ENCODE peak calls at places on chromosomes 16 and 17, in seven cellular contexts. One of them, this sample, is unnamed.

GRCh38 chr17:1049446-1050225 is 52.7 kb downstream of the TIMM22 start:
- DNase-seq in H9: no peak
- DNase-seq in mesenchymal stem cell: no peak
- DNase-seq in IMR-90: no peak
- DNase-seq in mesendoderm: no peak
- DNase-seq in trophoblast cell: no peak
- DNase-seq in H1: no peak
- DNase-seq in this sample: no peak

GRCh38 chr17:43766413-43767052 is 7.9 kb upstream of the SOST start:
- DNase-seq in H9: peak
- DNase-seq in mesenchymal stem cell: peak
- DNase-seq in IMR-90: peak
- DNase-seq in mesendoderm: peak
- DNase-seq in trophoblast cell: peak
- DNase-seq in H1: peak
- DNase-seq in this sample: peak

GRCh38 chr16:1696863-1697262 is 9.1 kb upstream of the MAPK8IP3 start:
- DNase-seq in H9: no peak
- DNase-seq in mesenchymal stem cell: peak
- DNase-seq in IMR-90: no peak
- DNase-seq in mesendoderm: no peak
- DNase-seq in trophoblast cell: peak
- DNase-seq in H1: no peak
- DNase-seq in this sample: no peak

GRCh38 chr16:19716183-19716582 is 1.8 kb downstream of the KNOP1 start:
- DNase-seq in H9: no peak
- DNase-seq in mesenchymal stem cell: no peak
- DNase-seq in IMR-90: no peak
- DNase-seq in mesendoderm: no peak
- DNase-seq in trophoblast cell: peak
- DNase-seq in H1: no peak
- DNase-seq in this sample: no peak

GRCh38 chr17:30992551-30992950 is 21.7 kb downstream of the RNF135 start:
- DNase-seq in H9: no peak
- DNase-seq in mesenchymal stem cell: no peak
- DNase-seq in IMR-90: no peak
- DNase-seq in mesendoderm: no peak
- DNase-seq in trophoblast cell: no peak
- DNase-seq in H1: no peak
- DNase-seq in this sample: no peak

GRCh38 chr16:23284584-23284983 is 17.5 kb upstream of the SCNN1B start:
- DNase-seq in H9: no peak
- DNase-seq in mesenchymal stem cell: no peak
- DNase-seq in IMR-90: no peak
- DNase-seq in mesendoderm: no peak
- DNase-seq in trophoblast cell: no peak
- DNase-seq in H1: no peak
- DNase-seq in this sample: no peak

GRCh38 chr17:12040478-12040877 is 19.8 kb downstream of the MAP2K4 start:
- DNase-seq in H9: no peak
- DNase-seq in mesenchymal stem cell: no peak
- DNase-seq in IMR-90: peak
- DNase-seq in mesendoderm: no peak
- DNase-seq in trophoblast cell: no peak
- DNase-seq in H1: no peak
- DNase-seq in this sample: no peak

GRCh38 chr17:36848008-36848902 is 89.0 kb upstream of the LHX1 start:
- DNase-seq in H9: no peak
- DNase-seq in mesenchymal stem cell: no peak
- DNase-seq in IMR-90: no peak
- DNase-seq in mesendoderm: peak
- DNase-seq in trophoblast cell: no peak
- DNase-seq in H1: no peak
- DNase-seq in this sample: no peak

GRCh38 chr16:85735225-85735722 is 15.6 kb downstream of the C16orf74 start:
- DNase-seq in H9: no peak
- DNase-seq in mesenchymal stem cell: no peak
- DNase-seq in IMR-90: no peak
- DNase-seq in mesendoderm: no peak
- DNase-seq in trophoblast cell: no peak
- DNase-seq in H1: no peak
- DNase-seq in this sample: no peak

GRCh38 chr16:25109643-25110042 is 1.9 kb upstream of the LCMT1 start:
- DNase-seq in H9: no peak
- DNase-seq in mesenchymal stem cell: peak
- DNase-seq in IMR-90: peak
- DNase-seq in mesendoderm: no peak
- DNase-seq in trophoblast cell: peak
- DNase-seq in H1: no peak
- DNase-seq in this sample: no peak

GRCh38 chr16:85484337-85485295 is 128.5 kb upstream of the GSE1 start:
- DNase-seq in H9: no peak
- DNase-seq in mesenchymal stem cell: no peak
- DNase-seq in IMR-90: no peak
- DNase-seq in mesendoderm: no peak
- DNase-seq in trophoblast cell: peak
- DNase-seq in H1: no peak
- DNase-seq in this sample: no peak

GRCh38 chr16:67019171-67019570 is 9.8 kb upstream of the CBFB start:
- DNase-seq in H9: no peak
- DNase-seq in mesenchymal stem cell: no peak
- DNase-seq in IMR-90: no peak
- DNase-seq in mesendoderm: no peak
- DNase-seq in trophoblast cell: no peak
- DNase-seq in H1: no peak
- DNase-seq in this sample: no peak

GRCh38 chr17:14429084-14429483 is 128.2 kb downstream of the HS3ST3B1 start:
- DNase-seq in H9: no peak
- DNase-seq in mesenchymal stem cell: no peak
- DNase-seq in IMR-90: no peak
- DNase-seq in mesendoderm: no peak
- DNase-seq in trophoblast cell: no peak
- DNase-seq in H1: no peak
- DNase-seq in this sample: no peak

GRCh38 chr17:3655766-3656165 is 12.6 kb downstream of the TAX1BP3 start:
- DNase-seq in H9: peak
- DNase-seq in mesenchymal stem cell: no peak
- DNase-seq in IMR-90: no peak
- DNase-seq in mesendoderm: no peak
- DNase-seq in trophoblast cell: no peak
- DNase-seq in H1: no peak
- DNase-seq in this sample: no peak

GRCh38 chr17:8155341-8156173 is 3.4 kb upstream of the PER1 start:
- DNase-seq in H9: no peak
- DNase-seq in mesenchymal stem cell: no peak
- DNase-seq in IMR-90: no peak
- DNase-seq in mesendoderm: no peak
- DNase-seq in trophoblast cell: no peak
- DNase-seq in H1: no peak
- DNase-seq in this sample: no peak

GRCh38 chr17:17351901-17352781 is 49.0 kb downstream of the NT5M start:
- DNase-seq in H9: peak
- DNase-seq in mesenchymal stem cell: peak
- DNase-seq in IMR-90: peak
- DNase-seq in mesendoderm: peak
- DNase-seq in trophoblast cell: no peak
- DNase-seq in H1: no peak
- DNase-seq in this sample: no peak

GRCh38 chr17:45063198-45063597 is 2.1 kb downstream of the NMT1 start:
- DNase-seq in H9: no peak
- DNase-seq in mesenchymal stem cell: peak
- DNase-seq in IMR-90: no peak
- DNase-seq in mesendoderm: no peak
- DNase-seq in trophoblast cell: no peak
- DNase-seq in H1: no peak
- DNase-seq in this sample: no peak

GRCh38 chr17:20232611-20233010 is 223.5 kb downstream of the SPECC1 start:
- DNase-seq in H9: no peak
- DNase-seq in mesenchymal stem cell: no peak
- DNase-seq in IMR-90: no peak
- DNase-seq in mesendoderm: no peak
- DNase-seq in trophoblast cell: no peak
- DNase-seq in H1: no peak
- DNase-seq in this sample: no peak

GRCh38 chr17:28390123-28390522 is 15.9 kb downstream of the SLC46A1 start:
- DNase-seq in H9: no peak
- DNase-seq in mesenchymal stem cell: no peak
- DNase-seq in IMR-90: no peak
- DNase-seq in mesendoderm: no peak
- DNase-seq in trophoblast cell: no peak
- DNase-seq in H1: no peak
- DNase-seq in this sample: no peak
- H2BK120ac ChIP-seq in H9: no peak
- H2BK120ac ChIP-seq in mesenchymal stem cell: no peak
- H2BK120ac ChIP-seq in IMR-90: no peak
- H2BK120ac ChIP-seq in mesendoderm: no peak
- H2BK120ac ChIP-seq in trophoblast cell: no peak
- H2BK120ac ChIP-seq in H1: no peak
- H2BK120ac ChIP-seq in this sample: no peak

GRCh38 chr16:56620311-56620897 is 5.2 kb upstream of the MT1E start:
- DNase-seq in H9: no peak
- DNase-seq in mesenchymal stem cell: no peak
- DNase-seq in IMR-90: no peak
- DNase-seq in mesendoderm: no peak
- DNase-seq in trophoblast cell: no peak
- DNase-seq in H1: no peak
- DNase-seq in this sample: no peak

GRCh38 chr16:56617212-56618085 is 8.1 kb upstream of the MT1E start:
- DNase-seq in H9: peak
- DNase-seq in mesenchymal stem cell: peak
- DNase-seq in IMR-90: peak
- DNase-seq in mesendoderm: no peak
- DNase-seq in trophoblast cell: peak
- DNase-seq in H1: peak
- DNase-seq in this sample: no peak

GRCh38 chr16:56615353-56615752 is 7.0 kb downstream of the MT2A start:
- DNase-seq in H9: no peak
- DNase-seq in mesenchymal stem cell: no peak
- DNase-seq in IMR-90: peak
- DNase-seq in mesendoderm: no peak
- DNase-seq in trophoblast cell: no peak
- DNase-seq in H1: no peak
- DNase-seq in this sample: no peak

GRCh38 chr16:56616608-56617211 is 8.3 kb downstream of the MT2A start:
- DNase-seq in H9: no peak
- DNase-seq in mesenchymal stem cell: no peak
- DNase-seq in IMR-90: no peak
- DNase-seq in mesendoderm: no peak
- DNase-seq in trophoblast cell: no peak
- DNase-seq in H1: no peak
- DNase-seq in this sample: no peak

DNA sequence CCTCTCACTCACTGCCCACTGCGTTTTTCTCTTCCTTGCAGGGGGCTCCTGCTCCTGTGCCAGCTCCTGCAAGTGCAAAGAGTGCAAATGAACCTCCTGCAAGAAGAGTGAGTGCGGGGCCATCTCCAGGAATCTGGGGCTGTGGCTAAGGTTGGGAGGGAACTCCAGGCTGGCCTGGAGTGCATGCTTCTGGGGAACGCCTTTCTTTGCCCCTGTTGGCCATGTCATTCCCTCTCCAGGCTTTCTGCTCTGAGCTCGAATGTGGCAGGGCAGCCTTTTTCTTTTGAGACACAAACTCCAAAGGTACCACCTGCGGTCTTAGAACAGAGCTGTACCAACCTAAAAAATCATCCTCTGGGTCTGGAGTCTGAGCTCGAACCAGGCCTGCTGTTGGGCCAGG is 7.4 kb upstream of the MT1E start:
- DNase-seq in H9: no peak
- DNase-seq in mesenchymal stem cell: no peak
- DNase-seq in IMR-90: no peak
- DNase-seq in mesendoderm: no peak
- DNase-seq in trophoblast cell: no peak
- DNase-seq in H1: no peak
- DNase-seq in this sample: no peak
- H4K8ac ChIP-seq in H9: no peak
- H4K8ac ChIP-seq in mesenchymal stem cell: no peak
- H4K8ac ChIP-seq in IMR-90: no peak
- H4K8ac ChIP-seq in mesendoderm: no peak
- H4K8ac ChIP-seq in trophoblast cell: no peak
- H4K8ac ChIP-seq in H1: no peak
- H4K8ac ChIP-seq in this sample: no peak

DNA sequence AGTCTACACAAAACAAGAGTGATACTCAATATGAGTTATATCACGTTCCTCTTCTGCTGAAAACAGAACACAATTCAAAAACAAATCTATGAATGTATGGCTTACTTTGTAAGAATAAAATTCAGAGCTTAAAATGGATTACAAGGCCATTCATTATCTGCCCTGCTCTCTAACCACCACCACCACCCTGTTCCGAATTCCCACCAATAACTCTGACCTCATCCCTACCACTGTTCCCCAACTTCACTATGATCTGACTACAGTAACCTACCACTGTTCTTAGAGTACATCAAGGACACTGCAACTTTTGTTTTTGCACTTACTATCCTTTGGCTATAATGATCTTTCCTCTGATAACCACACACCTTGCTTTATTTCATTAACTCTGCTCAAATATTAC is 21.3 kb downstream of the FBXL20 start:
- DNase-seq in H9: no peak
- DNase-seq in mesenchymal stem cell: no peak
- DNase-seq in IMR-90: no peak
- DNase-seq in mesendoderm: no peak
- DNase-seq in trophoblast cell: no peak
- DNase-seq in H1: no peak
- DNase-seq in this sample: no peak
- H2BK120ac ChIP-seq in H9: no peak
- H2BK120ac ChIP-seq in mesenchymal stem cell: no peak
- H2BK120ac ChIP-seq in IMR-90: no peak
- H2BK120ac ChIP-seq in mesendoderm: no peak
- H2BK120ac ChIP-seq in trophoblast cell: no peak
- H2BK120ac ChIP-seq in H1: no peak
- H2BK120ac ChIP-seq in this sample: no peak

DNA sequence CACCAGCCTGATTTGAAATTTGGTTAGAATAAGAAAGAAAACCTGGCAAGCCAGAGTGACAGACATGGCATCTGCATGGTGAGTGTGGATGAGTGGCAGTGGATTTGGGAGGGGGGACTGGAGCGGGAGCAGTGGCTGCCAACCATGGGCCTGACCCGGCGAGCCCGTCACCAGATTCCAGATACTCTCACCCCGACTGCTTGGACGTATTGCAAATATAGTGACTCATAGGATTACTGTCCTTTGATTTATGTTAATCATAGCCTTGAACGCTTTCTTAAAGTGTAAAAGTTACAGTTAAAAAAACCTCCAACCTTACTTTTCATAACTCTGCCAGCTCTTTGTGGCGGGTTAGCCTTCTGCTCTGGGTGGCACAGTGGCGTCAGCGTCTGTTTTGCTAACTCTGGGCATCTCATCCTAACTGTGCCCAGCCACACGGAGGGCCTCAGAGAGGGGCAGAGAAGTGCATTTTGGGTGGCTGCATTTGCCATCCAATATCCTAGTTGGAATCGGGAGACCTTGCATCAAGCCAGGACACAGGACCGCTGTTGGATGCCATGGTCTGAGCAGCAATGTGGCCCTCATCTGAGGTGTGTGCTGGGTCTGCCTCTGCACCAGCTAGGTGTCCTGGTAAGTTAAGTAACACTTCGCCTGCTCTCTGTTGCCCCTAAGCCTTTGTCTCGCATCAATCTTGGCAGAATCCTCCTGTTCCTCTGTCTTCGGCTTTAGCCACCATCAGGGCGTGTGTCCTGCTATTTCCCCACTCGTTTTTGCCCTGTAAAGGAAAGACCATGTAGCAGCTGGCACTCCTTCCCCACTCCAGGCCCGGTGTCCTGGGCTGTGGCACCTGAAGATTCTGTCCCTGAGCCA is 26.6 kb upstream of the FOXK2 start:
- DNase-seq in H9: no peak
- DNase-seq in mesenchymal stem cell: peak
- DNase-seq in IMR-90: peak
- DNase-seq in mesendoderm: no peak
- DNase-seq in trophoblast cell: no peak
- DNase-seq in H1: no peak
- DNase-seq in this sample: no peak
- H4K8ac ChIP-seq in H9: no peak
- H4K8ac ChIP-seq in mesenchymal stem cell: no peak
- H4K8ac ChIP-seq in IMR-90: no peak
- H4K8ac ChIP-seq in mesendoderm: no peak
- H4K8ac ChIP-seq in trophoblast cell: no peak
- H4K8ac ChIP-seq in H1: peak
- H4K8ac ChIP-seq in this sample: no peak

This sample was measured in neuronal stem cell.